ENCODE peak calls at places on chromosomes 12 and 14, in four cellular contexts. V is T-helper 17 cell, N is endothelial cell, G is spleen. B is an unnamed sample.

GRCh38 chr14:65096323-65097089 is 5.8 kb downstream of the MAX start:
- DNase-seq in V (no peak), G (no peak), N (no peak), B (peak)

GRCh38 chr14:35374273-35374681 is 30.3 kb downstream of the NFKBIA start:
- DNase-seq in V (no peak), G (peak), N (no peak), B (peak)

GRCh38 chr14:103897075-103897947 is 30.9 kb upstream of the TDRD9 start:
- DNase-seq in N (no peak), G (no peak), V (no peak), B (peak)

GRCh38 chr14:102362545-102363181 is at the start of the genes CINP and TECPR2:
- DNase-seq in N (peak), G (peak), V (peak), B (peak)

GRCh38 chr14:105745433-105746123 is 219.2 kb downstream of the TMEM121 start:
- DNase-seq in G (no peak), N (no peak), V (no peak), B (no peak)

GRCh38 chr14:94888108-94888507 is 118.2 kb upstream of the GSC start:
- DNase-seq in G (peak), N (no peak), V (no peak), B (peak)

GRCh38 chr14:75200451-75200850 is 24.0 kb upstream of the TMED10 start:
- DNase-seq in V (no peak), N (no peak), G (peak), B (peak)

GRCh38 chr12:31557707-31558106 is 33.2 kb downstream of the DENND5B start:
- DNase-seq in G (no peak), N (no peak), V (no peak), B (no peak)

GRCh38 chr12:107130830-107131760 is 37.7 kb upstream of the CRY1 start:
- DNase-seq in V (no peak), G (no peak), N (no peak), B (peak)

GRCh38 chr12:93803408-93803807 is 126.2 kb downstream of the CRADD start:
- DNase-seq in N (no peak), G (no peak), V (no peak), B (peak)

GRCh38 chr14:50041980-50042379 is 74.4 kb downstream of the VCPKMT start:
- DNase-seq in G (no peak), V (no peak), N (no peak), B (no peak)

GRCh38 chr12:57568838-57569237 is 19.0 kb downstream of the KIF5A start:
- DNase-seq in G (no peak), V (no peak), N (no peak), B (no peak)

GRCh38 chr14:70755655-70756054 is 53.7 kb downstream of the MAP3K9 start:
- DNase-seq in V (no peak), G (no peak), N (no peak), B (no peak)

GRCh38 chr14:53055003-53055402 is 98.1 kb downstream of the DDHD1 start:
- DNase-seq in G (no peak), N (no peak), V (no peak), B (peak)

GRCh38 chr12:128863957-128864356 is 10.7 kb downstream of the GLT1D1 start:
- DNase-seq in N (no peak), G (no peak), V (no peak), B (no peak)

GRCh38 chr12:6358886-6359285 is 16.5 kb downstream of the SCNN1A start:
- DNase-seq in G (no peak), N (no peak), V (no peak), B (no peak)

GRCh38 chr12:10364839-10365681 is 24.8 kb downstream of the KLRK1 start:
- DNase-seq in N (peak), V (peak), G (peak), B (peak)

GRCh38 chr14:94045563-94046345 is 19.6 kb downstream of the OTUB2 start:
- DNase-seq in G (peak), N (no peak), V (no peak), B (no peak)

GRCh38 chr12:113056631-113057488 is at the start of gene DTX1:
- DNase-seq in V (peak), N (no peak), G (peak), B (no peak)

GRCh38 chr12:132840536-132840935 is 11.9 kb upstream of the GOLGA3 start:
- DNase-seq in N (no peak), G (no peak), V (no peak), B (no peak)

GRCh38 chr14:30519961-30520360 is 39.0 kb upstream of the G2E3 start:
- DNase-seq in G (no peak), N (no peak), V (no peak), B (no peak)

GRCh38 chr12:19855876-19856275 is 416.6 kb downstream of the AEBP2 start:
- DNase-seq in N (no peak), G (no peak), V (no peak), B (no peak)

GRCh38 chr12:124474709-124475108 is 92.7 kb downstream of the NCOR2 start:
- DNase-seq in N (no peak), G (no peak), V (no peak), B (no peak)

GRCh38 chr14:39431416-39432178 is 636 bp downstream of the FBXO33 start:
- DNase-seq in V (peak), N (peak), G (peak), B (peak)

GRCh38 chr12:120247621-120248030 is 17.9 kb downstream of the PXN start:
- DNase-seq in V (no peak), G (no peak), N (no peak), B (no peak)

GRCh38 chr12:132986001-132986884 is at the start of gene ZNF26:
- DNase-seq in V (peak), N (peak), G (peak), B (peak)

GRCh38 chr12:31471823-31472222 is 119.1 kb downstream of the DENND5B start:
- DNase-seq in N (no peak), V (no peak), G (no peak), B (no peak)

GRCh38 chr12:76455582-76456345 is 103.8 kb downstream of the OSBPL8 start:
- DNase-seq in N (peak), V (no peak), G (no peak), B (peak)

GRCh38 chr14:103126873-103127304 is 3.6 kb downstream of the TNFAIP2 start:
- DNase-seq in V (no peak), G (peak), N (peak), B (peak)

B was measured in hepatocyte.